ENCODE peak calls at places on chromosomes 7 and 10, in seven cellular contexts. F is Peyer's patch; O is GM23248; Q is SJSA1; A is pancreas; W is body of pancreas; Y is effector memory CD4-positive, alpha-beta T cell. D is an unnamed sample. For H3K9me3 and H3K36me3, the result is how much of the 10 kb centered on the place peaks cover.

GRCh38 chr10:13371879-13372470 is 23.9 kb upstream of the SEPHS1 start:
- DNase-seq in F (peak), O (peak), Q (peak), A (peak), W (peak), Y (peak), D (peak)

GRCh38 chr7:74070619-74070920 is 13.0 kb upstream of the LIMK1 start:
- DNase-seq in F (peak), O (peak), Q (no peak), A (no peak), W (no peak), Y (no peak), D (no peak)

GRCh38 chr7:6495597-6496262 is 48.0 kb upstream of the DAGLB start:
- DNase-seq in F (no peak), O (peak), Q (no peak), A (no peak), W (no peak), Y (no peak), D (no peak)

GRCh38 chr10:73517166-73517888 is 21.5 kb upstream of the PPP3CB start:
- DNase-seq in F (no peak), O (no peak), Q (peak), A (no peak), W (no peak), Y (no peak), D (no peak)

GRCh38 chr10:29127731-29128130 is 161.1 kb upstream of the LYZL1 start:
- DNase-seq in F (no peak), O (no peak), Q (no peak), A (no peak), W (no peak), Y (no peak), D (no peak)

GRCh38 chr7:68938151-68938550 is 660.1 kb upstream of the AUTS2 start:
- DNase-seq in F (no peak), O (no peak), Q (no peak), A (no peak), W (no peak), Y (no peak), D (no peak)

GRCh38 chr7:25707733-25708132 is 444.3 kb upstream of the NFE2L3 start:
- DNase-seq in F (no peak), O (no peak), Q (no peak), A (no peak), W (no peak), Y (no peak), D (no peak)

GRCh38 chr10:58319599-58319998 is 15.2 kb upstream of the UBE2D1 start:
- DNase-seq in F (no peak), O (no peak), Q (no peak), A (no peak), W (no peak), Y (no peak), D (no peak)

GRCh38 chr7:29510028-29510427 is 53.6 kb upstream of the PRR15 start:
- DNase-seq in F (no peak), O (no peak), Q (no peak), A (no peak), W (no peak), Y (no peak), D (no peak)

GRCh38 chr10:125048101-125048864 is 106.4 kb downstream of the ZRANB1 start:
- DNase-seq in F (peak), O (peak), Q (peak), A (peak), W (peak), Y (no peak), D (peak)

GRCh38 chr10:115950320-115950719 is 322.7 kb downstream of the GFRA1 start:
- DNase-seq in F (no peak), O (no peak), Q (no peak), A (no peak), W (no peak), Y (no peak), D (no peak)

GRCh38 chr10:118394557-118395194 is 52.6 kb upstream of the FAM204A start:
- DNase-seq in F (no peak), O (no peak), Q (no peak), A (no peak), W (no peak), Y (no peak), D (no peak)

GRCh38 chr7:66826649-66827048 is 86.1 kb downstream of the RABGEF1 start:
- DNase-seq in F (no peak), O (no peak), Q (no peak), A (no peak), W (no peak), Y (no peak), D (no peak)

GRCh38 chr10:133012573-133013359 is 70.4 kb upstream of the CFAP46 start:
- DNase-seq in F (no peak), O (no peak), Q (no peak), A (no peak), W (peak), Y (no peak), D (no peak)

GRCh38 chr7:128103498-128104108 is 72.4 kb upstream of the LRRC4 start:
- DNase-seq in F (peak), O (peak), Q (peak), A (peak), W (peak), Y (no peak), D (peak)

GRCh38 chr7:155027879-155028278 is 25.0 kb upstream of the PAXIP1 start:
- DNase-seq in F (no peak), O (no peak), Q (no peak), A (no peak), W (no peak), Y (no peak), D (no peak)

GRCh38 chr7:155206286-155207020 is 91.2 kb upstream of the INSIG1 start:
- DNase-seq in F (peak), O (peak), Q (peak), A (no peak), W (peak), Y (peak), D (peak)

GRCh38 chr10:624605-625334 is 64.7 kb downstream of the DIP2C start:
- DNase-seq in F (no peak), O (peak), Q (peak), A (peak), W (peak), Y (no peak), D (no peak)

GRCh38 chr10:99360935-99361334 is 31.8 kb downstream of the CNNM1 start:
- DNase-seq in F (no peak), O (no peak), Q (no peak), A (no peak), W (no peak), Y (no peak), D (no peak)

GRCh38 chr10:14601872-14602725 is 172.6 kb downstream of the FAM107B start:
- DNase-seq in F (peak), O (peak), Q (peak), A (no peak), W (peak), Y (peak), D (no peak)

GRCh38 chr10:35940067-35940989 is 298.2 kb upstream of the FZD8 start:
- DNase-seq in F (no peak), O (peak), Q (no peak), A (no peak), W (no peak), Y (no peak), D (no peak)

GRCh38 chr7:6615853-6616555 is 594 bp downstream of the ZNF853 start:
- DNase-seq in F (no peak), O (no peak), Q (no peak), A (peak), W (peak), Y (no peak), D (peak)

GRCh38 chr10:81953420-81953819 is 78.4 kb downstream of the NRG3 start:
- DNase-seq in F (no peak), O (no peak), Q (no peak), A (no peak), W (no peak), Y (no peak), D (no peak)

GRCh38 chr7:94683066-94683465 is 27.1 kb upstream of the SGCE start:
- DNase-seq in F (no peak), O (no peak), Q (no peak), A (no peak), W (no peak), Y (no peak), D (no peak)

GRCh38 chr10:132684164-132684891 is 101.6 kb downstream of the NKX6-2 start:
- DNase-seq in F (peak), O (peak), Q (peak), A (peak), W (peak), Y (no peak), D (no peak)

GRCh38 chr7:115672024-115672423 is 358.5 kb downstream of the TFEC start:
- DNase-seq in F (no peak), O (peak), Q (no peak), A (no peak), W (no peak), Y (no peak), D (no peak)

GRCh38 chr10:119754085-119754484 is 28.2 kb downstream of the INPP5F start:
- DNase-seq in F (no peak), O (no peak), Q (no peak), A (no peak), W (peak), Y (no peak), D (no peak)

GRCh38 chr7:108613147-108613948 is 43.7 kb downstream of the DNAJB9 start:
- DNase-seq in F (no peak), O (peak), Q (peak), A (no peak), W (no peak), Y (no peak), D (no peak)

GRCh38 chr10:4650109-4650508 is 175.9 kb upstream of the AKR1E2 start:
- DNase-seq in F (no peak), O (peak), Q (peak), A (no peak), W (no peak), Y (no peak), D (no peak)

GRCh38 chr10:131875501-131875900 is 25.3 kb upstream of the PPP2R2D start:
- DNase-seq in F (no peak), O (no peak), Q (no peak), A (peak), W (no peak), Y (no peak), D (no peak)

GRCh38 chr10:91150631-91151030 is 69.8 kb upstream of the PCGF5 start:
- DNase-seq in F (no peak), O (no peak), Q (no peak), A (no peak), W (no peak), Y (no peak), D (no peak)
- H3K9me3 ChIP-seq in F (under half), O (under half), Q (under half), A (under half), W (under half), Y (under half), D (under half)

GRCh38 chr7:44976040-44976745 is 2.6 kb downstream of the MYO1G start:
- DNase-seq in F (no peak), O (no peak), Q (no peak), A (no peak), W (no peak), Y (no peak), D (no peak)

GRCh38 chr7:44976746-44977196 is 2.0 kb downstream of the MYO1G start:
- DNase-seq in F (no peak), O (no peak), Q (no peak), A (no peak), W (no peak), Y (no peak), D (no peak)

GRCh38 chr7:44977304-44977858 is 1.4 kb downstream of the MYO1G start:
- DNase-seq in F (no peak), O (peak), Q (no peak), A (peak), W (peak), Y (peak), D (no peak)

GRCh38 chr7:44978511-44979366 is at the start of gene MYO1G:
- DNase-seq in F (no peak), O (no peak), Q (no peak), A (peak), W (peak), Y (peak), D (no peak)

GRCh38 chr7:44977956-44978355 is 859 bp downstream of the MYO1G start:
- DNase-seq in F (no peak), O (no peak), Q (no peak), A (peak), W (no peak), Y (no peak), D (no peak)
- H3K36me3 ChIP-seq in F (under half), O (under half), Q (under half), A (under half), W (under half), Y (under half), D (under half)

GRCh38 chr7:43677864-43678263 is 51.5 kb downstream of the COA1 start:
- DNase-seq in F (no peak), O (no peak), Q (no peak), A (no peak), W (no peak), Y (no peak), D (no peak)
- H3K9me3 ChIP-seq in F (under half), O (under half), Q (under half), A (under half), W (under half), Y (under half), D (under half)

DNA sequence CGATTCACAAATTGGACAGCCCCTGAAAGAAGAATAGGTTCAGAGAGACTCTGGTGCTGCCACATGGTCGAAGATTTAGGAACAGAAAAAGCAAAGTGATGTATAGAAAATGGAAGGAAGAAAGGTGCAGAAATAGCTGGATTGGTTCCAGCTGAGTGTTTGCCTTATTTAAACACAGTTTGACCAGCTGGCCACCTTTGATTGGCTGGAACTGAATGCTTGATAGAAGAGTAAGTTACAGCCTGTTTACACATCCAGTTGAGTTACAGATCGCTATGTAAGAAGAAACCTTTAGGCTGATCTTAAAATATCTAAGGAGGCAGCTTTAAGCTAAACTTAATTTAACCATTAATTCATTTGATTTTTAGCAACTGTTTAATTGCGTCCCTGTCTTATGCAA is 40.3 kb upstream of the KAT6B start:
- DNase-seq in F (no peak), O (no peak), Q (no peak), A (no peak), W (no peak), Y (no peak), D (no peak)
- H3K36me3 ChIP-seq in F (under half), O (under half), Q (under half), A (under half), W (under half), Y (under half), D (under half)

DNA sequence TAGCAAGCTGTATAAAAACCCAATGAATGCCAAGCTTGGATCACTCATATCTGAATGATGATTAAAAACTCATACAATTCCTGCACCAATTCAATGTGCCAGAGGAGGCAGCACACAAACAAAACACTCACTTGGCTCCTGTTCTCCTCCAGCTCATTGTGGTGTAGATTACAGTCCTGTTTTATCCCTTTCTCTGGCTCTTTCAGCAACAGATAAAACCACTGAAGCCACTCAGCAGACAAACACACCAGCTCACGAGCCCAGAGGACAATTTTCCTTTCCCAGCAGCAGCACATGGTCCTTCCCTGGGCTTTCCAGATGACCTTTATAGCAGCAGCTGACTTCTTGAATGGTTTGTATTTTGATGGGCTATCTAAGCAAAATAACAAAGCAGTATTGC is 107.3 kb upstream of the STARD3NL start:
- DNase-seq in F (no peak), O (peak), Q (no peak), A (no peak), W (peak), Y (no peak), D (peak)
- H3K9me3 ChIP-seq in F (under half), O (under half), Q (under half), A (under half), W (under half), Y (under half), D (under half)

GRCh38 chr7:44838751-44839150 is 9.1 kb downstream of the H2AZ2 start:
- DNase-seq in F (no peak), O (no peak), Q (no peak), A (no peak), W (no peak), Y (no peak), D (no peak)
- H3K36me3 ChIP-seq in F (half or more), O (under half), Q (half or more), A (under half), W (under half), Y (under half), D (half or more)

DNA sequence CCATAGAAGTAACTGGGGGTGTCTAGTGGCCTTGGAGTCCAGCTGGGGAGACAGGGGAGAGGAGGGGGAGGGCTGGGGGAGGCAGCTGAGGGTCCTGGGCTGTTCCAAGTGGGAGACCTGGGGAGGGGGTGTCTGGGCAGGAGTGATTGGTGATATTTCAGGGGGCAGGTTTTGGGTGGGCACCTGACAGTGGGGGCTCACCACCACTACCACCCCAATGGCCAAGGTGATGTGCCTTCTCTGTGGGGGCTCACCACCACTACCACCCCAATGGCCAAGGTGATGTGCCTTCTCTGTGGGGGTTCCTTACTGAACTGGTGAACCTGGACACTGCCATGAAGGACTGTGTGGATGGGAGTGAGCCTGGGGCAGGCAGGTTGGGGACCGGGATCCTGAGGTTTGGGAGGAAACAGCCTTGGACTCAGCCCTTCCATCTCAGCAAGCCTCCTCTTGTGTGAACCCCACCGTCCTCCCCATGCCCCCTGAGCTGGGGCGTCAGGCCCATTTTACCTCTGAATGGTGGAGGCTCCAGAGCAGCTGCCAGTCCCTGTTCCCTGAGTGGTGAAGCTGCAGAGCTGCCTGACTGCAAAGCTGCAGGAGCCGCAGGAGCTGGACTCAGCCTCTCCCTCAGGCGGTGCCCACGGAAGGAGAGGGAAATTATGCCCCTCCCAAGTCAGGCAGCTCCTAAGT is 50.6 kb upstream of the ZNF716 start:
- DNase-seq in F (no peak), O (no peak), Q (no peak), A (no peak), W (no peak), Y (no peak), D (no peak)
- H3K9me3 ChIP-seq in F (under half), O (under half), Q (under half), A (under half), W (under half), Y (under half), D (under half)

GRCh38 chr10:104259456-104259855 is 4.8 kb downstream of the GSTO1 start:
- DNase-seq in F (no peak), O (no peak), Q (no peak), A (no peak), W (no peak), Y (no peak), D (no peak)

GRCh38 chr10:104256335-104257080 is 1.8 kb downstream of the GSTO1 start:
- DNase-seq in F (no peak), O (peak), Q (no peak), A (no peak), W (no peak), Y (no peak), D (no peak)

GRCh38 chr10:104257235-104257634 is 2.5 kb downstream of the GSTO1 start:
- DNase-seq in F (no peak), O (no peak), Q (no peak), A (no peak), W (no peak), Y (no peak), D (no peak)

GRCh38 chr10:104259999-104260774 is 5.5 kb downstream of the GSTO1 start:
- DNase-seq in F (no peak), O (peak), Q (no peak), A (no peak), W (no peak), Y (no peak), D (no peak)

GRCh38 chr10:104258209-104258608 is 3.5 kb downstream of the GSTO1 start:
- DNase-seq in F (no peak), O (no peak), Q (no peak), A (no peak), W (no peak), Y (no peak), D (no peak)
- H3K36me3 ChIP-seq in F (half or more), O (under half), Q (half or more), A (under half), W (under half), Y (under half), D (half or more)

D was measured in MG63.